ENCODE peak calls at places on chromosomes 6 and 20, in ten cellular contexts. U, O, E, T, Z, M, W, D, K and C are unnamed samples.
A peak's percentile ranks its signal among the peaks of the same experiment; 100 is the strongest.

GRCh38 chr6:55260181-55260580 is 67.1 kb upstream of the GFRAL start:
- DNase-seq in U (no peak), O (no peak), E (no peak), T (no peak), Z (no peak), M (no peak), W (no peak), D (no peak), K (no peak), C (no peak)

GRCh38 chr6:16972535-16972934 is 129.3 kb upstream of the STMND1 start:
- DNase-seq in U (no peak), O (no peak), E (no peak), T (no peak), Z (no peak), M (no peak), W (peak; percentile 18), D (no peak), K (no peak), C (no peak)

GRCh38 chr6:63897459-63897858 is 261.9 kb downstream of the PHF3 start:
- DNase-seq in U (no peak), O (no peak), E (no peak), T (no peak), Z (peak; percentile 35), M (no peak), W (no peak), D (no peak), K (no peak), C (no peak)

GRCh38 chr20:828987-829386 is 4.5 kb upstream of the FAM110A start:
- DNase-seq in U (no peak), O (no peak), E (peak; percentile 49), T (no peak), Z (no peak), M (no peak), W (no peak), D (peak; percentile 13), K (no peak), C (peak; percentile 60)

GRCh38 chr6:34412054-34412453 is 13.8 kb downstream of the RPS10 start:
- DNase-seq in U (peak; percentile 81), O (no peak), E (no peak), T (no peak), Z (no peak), M (no peak), W (no peak), D (no peak), K (no peak), C (no peak)

GRCh38 chr6:124999105-124999764 is 37.0 kb downstream of the RNF217 start:
- DNase-seq in U (no peak), O (no peak), E (no peak), T (no peak), Z (no peak), M (peak; percentile 89), W (no peak), D (no peak), K (peak; percentile 19), C (no peak)

GRCh38 chr6:73006161-73006560 is 219.1 kb downstream of the KHDC1L start:
- DNase-seq in U (no peak), O (no peak), E (no peak), T (no peak), Z (peak; percentile 31), M (no peak), W (no peak), D (no peak), K (no peak), C (no peak)

GRCh38 chr6:157461000-157461915 is 80.3 kb downstream of the ZDHHC14 start:
- DNase-seq in U (no peak), O (no peak), E (no peak), T (no peak), Z (peak; percentile 3), M (no peak), W (peak; percentile 60), D (no peak), K (no peak), C (peak; percentile 70)

GRCh38 chr6:39908838-39909583 is 25.3 kb downstream of the MOCS1 start:
- DNase-seq in U (no peak), O (no peak), E (no peak), T (no peak), Z (no peak), M (no peak), W (no peak), D (peak; percentile 30), K (no peak), C (peak; percentile 45)

GRCh38 chr20:16462711-16463110 is 110.5 kb downstream of the KIF16B start:
- DNase-seq in U (no peak), O (no peak), E (no peak), T (no peak), Z (no peak), M (peak; percentile 5), W (no peak), D (no peak), K (no peak), C (no peak)

GRCh38 chr20:47274449-47275108 is 81.9 kb downstream of the ZMYND8 start:
- DNase-seq in U (no peak), O (no peak), E (peak; percentile 45), T (no peak), Z (peak; percentile 93), M (no peak), W (peak; percentile 56), D (peak; percentile 6), K (peak; percentile 62), C (no peak)

GRCh38 chr6:170459451-170459850 is 93.7 kb downstream of the PSMB1 start:
- DNase-seq in U (no peak), O (no peak), E (peak; percentile 78), T (no peak), Z (peak; percentile 33), M (no peak), W (peak; percentile 16), D (no peak), K (no peak), C (no peak)

GRCh38 chr6:130872250-130873095 is 45.3 kb downstream of the SMLR1 start:
- DNase-seq in U (peak; percentile 34), O (peak; percentile 5), E (peak; percentile 90), T (peak; percentile 48), Z (peak; percentile 16), M (no peak), W (peak; percentile 76), D (peak; percentile 90), K (peak; percentile 49), C (peak; percentile 91)